ENCODE peak calls at places on chromosomes 16 and 17, in four cellular contexts. One of them, this sample, is unnamed.

GRCh38 chr16:4660454-4661007 is 32.8 kb upstream of the NUDT16L1 start:
- DNase-seq in GM04503: no peak
- DNase-seq in cerebellar cortex: no peak
- DNase-seq in smooth muscle cell of the brain vasculature: no peak
- DNase-seq in this sample: no peak

GRCh38 chr17:63598284-63598683 is 2.4 kb upstream of the TACO1 start:
- DNase-seq in smooth muscle cell of the brain vasculature: no peak
- DNase-seq in cerebellar cortex: no peak
- DNase-seq in GM04503: no peak
- DNase-seq in this sample: no peak

GRCh38 chr17:72863511-72864175 is 228.8 kb downstream of the SLC39A11 start:
- DNase-seq in GM04503: no peak
- DNase-seq in cerebellar cortex: no peak
- DNase-seq in smooth muscle cell of the brain vasculature: no peak
- DNase-seq in this sample: no peak

GRCh38 chr17:73410586-73411329 is 99.0 kb upstream of the CDC42EP4 start:
- DNase-seq in smooth muscle cell of the brain vasculature: no peak
- DNase-seq in cerebellar cortex: no peak
- DNase-seq in GM04503: no peak
- DNase-seq in this sample: no peak

GRCh38 chr17:31197991-31198390 is 99.0 kb downstream of the OMG start:
- DNase-seq in cerebellar cortex: no peak
- DNase-seq in GM04503: no peak
- DNase-seq in smooth muscle cell of the brain vasculature: no peak
- DNase-seq in this sample: no peak

GRCh38 chr17:17435323-17435722 is 41.5 kb upstream of the MED9 start:
- DNase-seq in GM04503: peak
- DNase-seq in cerebellar cortex: no peak
- DNase-seq in smooth muscle cell of the brain vasculature: no peak
- DNase-seq in this sample: peak

GRCh38 chr16:16183562-16183961 is 39.7 kb downstream of the ABCC6 start:
- DNase-seq in GM04503: no peak
- DNase-seq in cerebellar cortex: no peak
- DNase-seq in smooth muscle cell of the brain vasculature: no peak
- DNase-seq in this sample: no peak

GRCh38 chr17:34588266-34588665 is 8.9 kb downstream of the TMEM132E start:
- DNase-seq in cerebellar cortex: no peak
- DNase-seq in GM04503: no peak
- DNase-seq in smooth muscle cell of the brain vasculature: no peak
- DNase-seq in this sample: no peak

GRCh38 chr17:56309897-56310296 is 156.6 kb downstream of the ANKFN1 start:
- DNase-seq in cerebellar cortex: no peak
- DNase-seq in smooth muscle cell of the brain vasculature: no peak
- DNase-seq in GM04503: no peak
- DNase-seq in this sample: peak

GRCh38 chr17:78224226-78225087 is 7.0 kb upstream of the TMEM235 start:
- DNase-seq in cerebellar cortex: peak
- DNase-seq in smooth muscle cell of the brain vasculature: no peak
- DNase-seq in GM04503: no peak
- DNase-seq in this sample: no peak

GRCh38 chr16:17397499-17397891 is 73.3 kb downstream of the XYLT1 start:
- DNase-seq in smooth muscle cell of the brain vasculature: no peak
- DNase-seq in cerebellar cortex: no peak
- DNase-seq in GM04503: no peak
- DNase-seq in this sample: peak

GRCh38 chr17:51741447-51741846 is 417.1 kb downstream of the CA10 start:
- DNase-seq in cerebellar cortex: no peak
- DNase-seq in smooth muscle cell of the brain vasculature: no peak
- DNase-seq in GM04503: no peak
- DNase-seq in this sample: peak

GRCh38 chr17:61583242-61583641 is 7.8 kb downstream of the NACA2 start:
- DNase-seq in smooth muscle cell of the brain vasculature: peak
- DNase-seq in cerebellar cortex: no peak
- DNase-seq in GM04503: peak
- DNase-seq in this sample: peak

GRCh38 chr16:57609541-57610401 is 18.7 kb upstream of the ADGRG1 start:
- DNase-seq in cerebellar cortex: no peak
- DNase-seq in smooth muscle cell of the brain vasculature: no peak
- DNase-seq in GM04503: no peak
- DNase-seq in this sample: no peak

GRCh38 chr17:57319806-57320205 is 63.5 kb downstream of the MSI2 start:
- DNase-seq in cerebellar cortex: no peak
- DNase-seq in smooth muscle cell of the brain vasculature: no peak
- DNase-seq in GM04503: no peak
- DNase-seq in this sample: no peak

GRCh38 chr17:10838682-10839081 is 795 bp upstream of the PIRT start:
- DNase-seq in cerebellar cortex: no peak
- DNase-seq in smooth muscle cell of the brain vasculature: no peak
- DNase-seq in GM04503: no peak
- DNase-seq in this sample: no peak

GRCh38 chr17:81400154-81400938 is 5.1 kb downstream of the BAHCC1 start:
- DNase-seq in GM04503: no peak
- DNase-seq in cerebellar cortex: peak
- DNase-seq in smooth muscle cell of the brain vasculature: no peak
- DNase-seq in this sample: peak

GRCh38 chr17:77737442-77738265 is 220.8 kb upstream of the TNRC6C start:
- DNase-seq in GM04503: no peak
- DNase-seq in cerebellar cortex: no peak
- DNase-seq in smooth muscle cell of the brain vasculature: no peak
- DNase-seq in this sample: no peak

GRCh38 chr16:86091976-86092375 is 193.0 kb downstream of the IRF8 start:
- DNase-seq in cerebellar cortex: no peak
- DNase-seq in smooth muscle cell of the brain vasculature: no peak
- DNase-seq in GM04503: no peak
- DNase-seq in this sample: no peak

GRCh38 chr17:38864636-38865398 is 5.0 kb upstream of the LASP1 start:
- DNase-seq in smooth muscle cell of the brain vasculature: no peak
- DNase-seq in GM04503: no peak
- DNase-seq in cerebellar cortex: peak
- DNase-seq in this sample: peak

GRCh38 chr17:82343560-82343959 is 10.0 kb upstream of the SECTM1 start:
- DNase-seq in cerebellar cortex: peak
- DNase-seq in GM04503: no peak
- DNase-seq in smooth muscle cell of the brain vasculature: no peak
- DNase-seq in this sample: no peak

GRCh38 chr17:50257574-50258224 is 16.6 kb upstream of the TMEM92 start:
- DNase-seq in GM04503: no peak
- DNase-seq in smooth muscle cell of the brain vasculature: no peak
- DNase-seq in cerebellar cortex: no peak
- DNase-seq in this sample: no peak

GRCh38 chr16:87897563-87898505 is 28.5 kb upstream of the SLC7A5 start:
- DNase-seq in cerebellar cortex: peak
- DNase-seq in GM04503: no peak
- DNase-seq in smooth muscle cell of the brain vasculature: no peak
- DNase-seq in this sample: no peak

GRCh38 chr17:82826956-82827355 is 12.9 kb downstream of the ZNF750 start:
- DNase-seq in cerebellar cortex: no peak
- DNase-seq in GM04503: no peak
- DNase-seq in smooth muscle cell of the brain vasculature: no peak
- DNase-seq in this sample: no peak

GRCh38 chr16:23071202-23072083 is 77.8 kb downstream of the USP31 start:
- DNase-seq in GM04503: no peak
- DNase-seq in smooth muscle cell of the brain vasculature: peak
- DNase-seq in cerebellar cortex: peak
- DNase-seq in this sample: peak

GRCh38 chr17:56943505-56944125 is 17.2 kb downstream of the COIL start:
- DNase-seq in cerebellar cortex: no peak
- DNase-seq in smooth muscle cell of the brain vasculature: no peak
- DNase-seq in GM04503: no peak
- DNase-seq in this sample: peak

GRCh38 chr17:80849119-80849518 is 142.5 kb upstream of the CHMP6 start:
- DNase-seq in cerebellar cortex: no peak
- DNase-seq in smooth muscle cell of the brain vasculature: no peak
- DNase-seq in GM04503: no peak
- DNase-seq in this sample: no peak

GRCh38 chr16:89315791-89316581 is 98.5 kb downstream of the ZNF778 start:
- DNase-seq in cerebellar cortex: no peak
- DNase-seq in smooth muscle cell of the brain vasculature: no peak
- DNase-seq in GM04503: peak
- DNase-seq in this sample: peak

GRCh38 chr17:41474863-41475262 is 6.1 kb downstream of the KRT35 start:
- DNase-seq in cerebellar cortex: no peak
- DNase-seq in smooth muscle cell of the brain vasculature: no peak
- DNase-seq in GM04503: no peak
- DNase-seq in this sample: no peak

GRCh38 chr16:72043058-72043457 is 11.2 kb upstream of the HP start:
- DNase-seq in GM04503: no peak
- DNase-seq in smooth muscle cell of the brain vasculature: no peak
- DNase-seq in cerebellar cortex: no peak
- DNase-seq in this sample: no peak

GRCh38 chr16:23712976-23713375 is at the start of gene ERN2:
- DNase-seq in GM04503: no peak
- DNase-seq in cerebellar cortex: no peak
- DNase-seq in smooth muscle cell of the brain vasculature: no peak
- DNase-seq in this sample: no peak

GRCh38 chr17:28384281-28385036 is 13.0 kb downstream of the SARM1 start:
- DNase-seq in GM04503: no peak
- DNase-seq in cerebellar cortex: no peak
- DNase-seq in smooth muscle cell of the brain vasculature: no peak
- DNase-seq in this sample: no peak

GRCh38 chr16:86597126-86597879 is 19.0 kb downstream of the FOXL1 start:
- DNase-seq in cerebellar cortex: no peak
- DNase-seq in GM04503: no peak
- DNase-seq in smooth muscle cell of the brain vasculature: no peak
- DNase-seq in this sample: no peak

GRCh38 chr16:1006781-1007180 is 25.2 kb downstream of the SOX8 start:
- DNase-seq in GM04503: no peak
- DNase-seq in cerebellar cortex: no peak
- DNase-seq in smooth muscle cell of the brain vasculature: no peak
- DNase-seq in this sample: no peak

This sample was measured in MCF 10A.